ENCODE peak calls at places on chromosome 5, in ten cellular contexts. E is amniotic stem cell; G is GM04503; O is MM.1S; C is neural crest cell; U is AG08396; L is stimulated activated CD8-positive, alpha-beta memory T cell treated with anti-CD3 and anti-CD28 coated beads, Interleukin-12 subunit alpha, Interleukin-12 subunit beta, amount 100 ng/mL, for 1 hour; N is NCI-H774; D is amniotic epithelial cell; Z is memory B cell. I is an unnamed sample.

GRCh38 chr5:133754575-133755169 is 142.3 kb upstream of the FSTL4 start:
- DNase-seq in E (no peak), G (no peak), O (peak; percentile 60), C (no peak), U (peak; percentile 17), L (no peak), N (peak; percentile 10), D (peak; percentile 10), Z (no peak), I (no peak)

GRCh38 chr5:119420173-119420572 is 32.1 kb upstream of the HSD17B4 start:
- DNase-seq in E (no peak), G (no peak), O (no peak), C (no peak), U (no peak), L (no peak), N (no peak), D (no peak), Z (no peak), I (no peak)

GRCh38 chr5:143896981-143897380 is 85.0 kb downstream of the HMHB1 start:
- DNase-seq in E (no peak), G (no peak), O (no peak), C (no peak), U (peak; percentile 37), L (no peak), N (no peak), D (peak; percentile 67), Z (no peak), I (no peak)

GRCh38 chr5:69224520-69224919 is 10.2 kb upstream of the CDK7 start:
- DNase-seq in E (no peak), G (no peak), O (no peak), C (no peak), U (no peak), L (no peak), N (no peak), D (no peak), Z (no peak), I (no peak)

GRCh38 chr5:1199649-1200494 is 1.5 kb upstream of the SLC6A19 start:
- DNase-seq in E (no peak), G (no peak), O (no peak), C (peak; percentile 36), U (no peak), L (no peak), N (no peak), D (no peak), Z (no peak), I (no peak)

GRCh38 chr5:33370135-33370472 is 70.7 kb upstream of the TARS1 start:
- DNase-seq in E (peak; percentile 52), G (peak; percentile 70), O (no peak), C (no peak), U (peak; percentile 26), L (no peak), N (no peak), D (peak; percentile 91), Z (no peak), I (no peak)

GRCh38 chr5:59584858-59585846 is 308.4 kb downstream of the PDE4D start:
- DNase-seq in E (no peak), G (no peak), O (no peak), C (no peak), U (no peak), L (no peak), N (no peak), D (no peak), Z (no peak), I (no peak)

GRCh38 chr5:87127426-87127825 is 140.3 kb upstream of the RASA1 start:
- DNase-seq in E (peak; percentile 1), G (no peak), O (no peak), C (no peak), U (peak; percentile 14), L (no peak), N (no peak), D (peak; percentile 59), Z (no peak), I (no peak)

GRCh38 chr5:173878224-173878967 is 9.8 kb upstream of the CPEB4 start:
- DNase-seq in E (no peak), G (no peak), O (no peak), C (no peak), U (no peak), L (no peak), N (peak; percentile 14), D (no peak), Z (no peak), I (no peak)

GRCh38 chr5:5050797-5051196 is 89.3 kb upstream of the ADAMTS16 start:
- DNase-seq in E (no peak), G (no peak), O (no peak), C (no peak), U (no peak), L (no peak), N (no peak), D (no peak), Z (no peak), I (no peak)

GRCh38 chr5:158384535-158385421 is 525.8 kb upstream of the CLINT1 start:
- DNase-seq in E (peak; percentile 95), G (peak; percentile 89), O (no peak), C (no peak), U (peak; percentile 54), L (no peak), N (no peak), D (peak; percentile 92), Z (no peak), I (no peak)

GRCh38 chr5:128905225-128906110 is 59.8 kb upstream of the SLC27A6 start:
- DNase-seq in E (peak; percentile 2), G (no peak), O (peak; percentile 67), C (peak; percentile 44), U (peak; percentile 39), L (peak; percentile 2), N (peak; percentile 51), D (peak; percentile 60), Z (peak; percentile 18), I (peak; percentile 23)

GRCh38 chr5:7392401-7393024 is 3.4 kb upstream of the ADCY2 start:
- DNase-seq in E (no peak), G (peak; percentile 3), O (peak; percentile 25), C (peak; percentile 41), U (peak; percentile 62), L (no peak), N (peak; percentile 64), D (no peak), Z (no peak), I (peak; percentile 20)

I was measured in NCI-H526 treated with DMSO at 0.1 percent for 48 hours.